ENCODE peak calls at places on chromosome 14, in seven cellular contexts. One of them, this sample, is unnamed.

GRCh38 chr14:22226381-22226780 is 362.6 kb downstream of the DAD1 start:
- DNase-seq in mesenchymal stem cell: peak; percentile 24
- DNase-seq in H9: no peak
- DNase-seq in neuronal stem cell: no peak
- DNase-seq in H1: no peak
- DNase-seq in IMR-90: peak; percentile 59
- DNase-seq in mesendoderm: peak; percentile 51
- DNase-seq in this sample: peak; percentile 12

GRCh38 chr14:68135566-68135965 is 316.0 kb downstream of the RAD51B start:
- DNase-seq in IMR-90: peak; percentile 43
- DNase-seq in mesendoderm: no peak
- DNase-seq in mesenchymal stem cell: no peak
- DNase-seq in H1: no peak
- DNase-seq in H9: no peak
- DNase-seq in neuronal stem cell: no peak
- DNase-seq in this sample: no peak

GRCh38 chr14:66496911-66497310 is 10.7 kb downstream of the CCDC196 start:
- DNase-seq in mesenchymal stem cell: no peak
- DNase-seq in H1: no peak
- DNase-seq in mesendoderm: no peak
- DNase-seq in IMR-90: no peak
- DNase-seq in H9: no peak
- DNase-seq in neuronal stem cell: no peak
- DNase-seq in this sample: no peak

GRCh38 chr14:85531141-85531593 is 1.2 kb downstream of the FLRT2 start:
- DNase-seq in H1: peak; percentile 80
- DNase-seq in neuronal stem cell: peak; percentile 42
- DNase-seq in H9: peak; percentile 75
- DNase-seq in IMR-90: peak; percentile 58
- DNase-seq in mesenchymal stem cell: peak; percentile 91
- DNase-seq in mesendoderm: peak; percentile 91
- DNase-seq in this sample: no peak

GRCh38 chr14:55458800-55459577 is 18.6 kb upstream of the TBPL2 start:
- DNase-seq in H1: no peak
- DNase-seq in mesenchymal stem cell: peak; percentile 26
- DNase-seq in IMR-90: peak; percentile 48
- DNase-seq in neuronal stem cell: no peak
- DNase-seq in H9: no peak
- DNase-seq in mesendoderm: no peak
- DNase-seq in this sample: peak; percentile 9

GRCh38 chr14:39232554-39233415 is 930 bp upstream of the MIA2 start:
- DNase-seq in IMR-90: peak; percentile 78
- DNase-seq in mesenchymal stem cell: peak; percentile 85
- DNase-seq in mesendoderm: no peak
- DNase-seq in H9: no peak
- DNase-seq in H1: no peak
- DNase-seq in neuronal stem cell: no peak
- DNase-seq in this sample: no peak

GRCh38 chr14:103627073-103628025 is 1.7 kb upstream of the KLC1 start:
- DNase-seq in mesendoderm: no peak
- DNase-seq in neuronal stem cell: no peak
- DNase-seq in H9: no peak
- DNase-seq in H1: no peak
- DNase-seq in IMR-90: no peak
- DNase-seq in mesenchymal stem cell: no peak
- DNase-seq in this sample: no peak

GRCh38 chr14:83988274-83988673 is 1541.7 kb upstream of the FLRT2 start:
- DNase-seq in H9: no peak
- DNase-seq in mesenchymal stem cell: peak; percentile 36
- DNase-seq in H1: no peak
- DNase-seq in IMR-90: peak; percentile 54
- DNase-seq in neuronal stem cell: no peak
- DNase-seq in mesendoderm: peak; percentile 29
- DNase-seq in this sample: no peak

GRCh38 chr14:91753501-91754128 is 21.7 kb upstream of the CATSPERB start:
- DNase-seq in H9: no peak
- DNase-seq in mesendoderm: peak; percentile 10
- DNase-seq in IMR-90: no peak
- DNase-seq in mesenchymal stem cell: no peak
- DNase-seq in neuronal stem cell: no peak
- DNase-seq in H1: no peak
- DNase-seq in this sample: no peak

GRCh38 chr14:77359626-77360025 is 17.3 kb downstream of the TMED8 start:
- DNase-seq in mesenchymal stem cell: no peak
- DNase-seq in H9: no peak
- DNase-seq in IMR-90: no peak
- DNase-seq in mesendoderm: no peak
- DNase-seq in H1: no peak
- DNase-seq in neuronal stem cell: no peak
- DNase-seq in this sample: no peak

GRCh38 chr14:63245893-63246292 is 41.6 kb downstream of the RHOJ start:
- DNase-seq in H1: no peak
- DNase-seq in IMR-90: no peak
- DNase-seq in mesendoderm: no peak
- DNase-seq in H9: no peak
- DNase-seq in neuronal stem cell: no peak
- DNase-seq in mesenchymal stem cell: no peak
- DNase-seq in this sample: no peak

GRCh38 chr14:80212025-80212402 is 710 bp upstream of the DIO2 start:
- DNase-seq in IMR-90: peak; percentile 67
- DNase-seq in neuronal stem cell: peak; percentile 33
- DNase-seq in mesenchymal stem cell: peak; percentile 80
- DNase-seq in mesendoderm: peak; percentile 94
- DNase-seq in H9: no peak
- DNase-seq in H1: no peak
- DNase-seq in this sample: peak; percentile 99

GRCh38 chr14:94897092-94897491 is 127.2 kb upstream of the GSC start:
- DNase-seq in H9: no peak
- DNase-seq in IMR-90: no peak
- DNase-seq in H1: no peak
- DNase-seq in neuronal stem cell: no peak
- DNase-seq in mesenchymal stem cell: no peak
- DNase-seq in mesendoderm: no peak
- DNase-seq in this sample: no peak

GRCh38 chr14:99971929-99972747 is 93.1 kb upstream of the EVL start:
- DNase-seq in mesenchymal stem cell: peak; percentile 19
- DNase-seq in H1: no peak
- DNase-seq in neuronal stem cell: peak; percentile 29
- DNase-seq in IMR-90: peak; percentile 21
- DNase-seq in H9: no peak
- DNase-seq in mesendoderm: no peak
- DNase-seq in this sample: no peak

GRCh38 chr14:65206448-65207096 is 104.3 kb upstream of the MAX start:
- DNase-seq in neuronal stem cell: no peak
- DNase-seq in mesenchymal stem cell: peak; percentile 52
- DNase-seq in mesendoderm: no peak
- DNase-seq in H9: no peak
- DNase-seq in IMR-90: peak; percentile 91
- DNase-seq in H1: no peak
- DNase-seq in this sample: no peak

GRCh38 chr14:86388216-86388615 is 858.3 kb downstream of the FLRT2 start:
- DNase-seq in IMR-90: no peak
- DNase-seq in H9: no peak
- DNase-seq in neuronal stem cell: no peak
- DNase-seq in mesendoderm: no peak
- DNase-seq in H1: no peak
- DNase-seq in mesenchymal stem cell: no peak
- DNase-seq in this sample: no peak

GRCh38 chr14:95885866-95886265 is 9.2 kb downstream of the TUNAR start:
- DNase-seq in neuronal stem cell: no peak
- DNase-seq in mesenchymal stem cell: no peak
- DNase-seq in H9: no peak
- DNase-seq in mesendoderm: no peak
- DNase-seq in IMR-90: no peak
- DNase-seq in H1: no peak
- DNase-seq in this sample: no peak

GRCh38 chr14:96245710-96246534 is 10.1 kb upstream of the BDKRB1 start:
- DNase-seq in neuronal stem cell: no peak
- DNase-seq in mesendoderm: no peak
- DNase-seq in H1: no peak
- DNase-seq in IMR-90: peak; percentile 85
- DNase-seq in mesenchymal stem cell: peak; percentile 97
- DNase-seq in H9: no peak
- DNase-seq in this sample: peak; percentile 4

GRCh38 chr14:65834812-65835211 is 422.3 kb downstream of the FUT8 start:
- DNase-seq in mesendoderm: no peak
- DNase-seq in H1: no peak
- DNase-seq in H9: no peak
- DNase-seq in neuronal stem cell: no peak
- DNase-seq in IMR-90: no peak
- DNase-seq in mesenchymal stem cell: no peak
- DNase-seq in this sample: no peak

GRCh38 chr14:29892327-29892726 is 35.3 kb downstream of the PRKD1 start:
- DNase-seq in mesenchymal stem cell: no peak
- DNase-seq in mesendoderm: no peak
- DNase-seq in H1: no peak
- DNase-seq in IMR-90: peak; percentile 13
- DNase-seq in neuronal stem cell: no peak
- DNase-seq in H9: no peak
- DNase-seq in this sample: no peak

GRCh38 chr14:58427289-58428010 is at the start of the genes KIAA0586 and TIMM9:
- DNase-seq in neuronal stem cell: peak; percentile 98
- DNase-seq in H9: peak; percentile 96
- DNase-seq in IMR-90: peak; percentile 99
- DNase-seq in mesenchymal stem cell: peak; percentile 99
- DNase-seq in mesendoderm: peak; percentile 99
- DNase-seq in H1: peak; percentile 90
- DNase-seq in this sample: peak; percentile 100
- H3K27ac ChIP-seq in neuronal stem cell: peak within 1 kb of the TSS; percentile 74
- H3K27ac ChIP-seq in H9: no peak within 1 kb of the TSS
- H3K27ac ChIP-seq in IMR-90: peak within 1 kb of the TSS; percentile 93
- H3K27ac ChIP-seq in mesenchymal stem cell: peak within 1 kb of the TSS; percentile 97
- H3K27ac ChIP-seq in mesendoderm: no peak within 1 kb of the TSS
- H3K27ac ChIP-seq in H1: peak within 1 kb of the TSS; percentile 91
- H3K27ac ChIP-seq in this sample: peak within 1 kb of the TSS; percentile 54

GRCh38 chr14:24314377-24315193 is 3.3 kb downstream of the LTB4R start:
- DNase-seq in neuronal stem cell: no peak
- DNase-seq in mesenchymal stem cell: no peak
- DNase-seq in mesendoderm: no peak
- DNase-seq in H9: no peak
- DNase-seq in H1: no peak
- DNase-seq in IMR-90: no peak
- DNase-seq in this sample: no peak

GRCh38 chr14:24313912-24314311 is 2.6 kb downstream of the LTB4R start:
- DNase-seq in mesendoderm: no peak
- DNase-seq in neuronal stem cell: no peak
- DNase-seq in mesenchymal stem cell: no peak
- DNase-seq in H1: no peak
- DNase-seq in H9: no peak
- DNase-seq in IMR-90: no peak
- DNase-seq in this sample: no peak

GRCh38 chr14:24311837-24312615 is 724 bp downstream of the LTB4R start:
- DNase-seq in H9: no peak
- DNase-seq in IMR-90: no peak
- DNase-seq in H1: no peak
- DNase-seq in neuronal stem cell: no peak
- DNase-seq in mesenchymal stem cell: no peak
- DNase-seq in mesendoderm: no peak
- DNase-seq in this sample: peak; percentile 12

GRCh38 chr14:24310666-24311604 is at the start of gene LTB4R:
- DNase-seq in H1: no peak
- DNase-seq in mesenchymal stem cell: no peak
- DNase-seq in neuronal stem cell: no peak
- DNase-seq in IMR-90: peak; percentile 73
- DNase-seq in H9: no peak
- DNase-seq in mesendoderm: no peak
- DNase-seq in this sample: no peak

GRCh38 chr14:24312736-24313507 is 1.6 kb downstream of the LTB4R start:
- DNase-seq in IMR-90: peak; percentile 22
- DNase-seq in neuronal stem cell: no peak
- DNase-seq in mesendoderm: no peak
- DNase-seq in mesenchymal stem cell: peak; percentile 69
- DNase-seq in H1: no peak
- DNase-seq in H9: no peak
- DNase-seq in this sample: no peak
- H3K4me2 ChIP-seq in IMR-90: no peak overlapping the region
- H3K4me2 ChIP-seq in neuronal stem cell: no peak overlapping the region
- H3K4me2 ChIP-seq in mesendoderm: no peak overlapping the region
- H3K4me2 ChIP-seq in mesenchymal stem cell: no peak overlapping the region
- H3K4me2 ChIP-seq in H1: no peak overlapping the region
- H3K4me2 ChIP-seq in H9: no peak overlapping the region
- H3K4me2 ChIP-seq in this sample: no peak overlapping the region

DNA sequence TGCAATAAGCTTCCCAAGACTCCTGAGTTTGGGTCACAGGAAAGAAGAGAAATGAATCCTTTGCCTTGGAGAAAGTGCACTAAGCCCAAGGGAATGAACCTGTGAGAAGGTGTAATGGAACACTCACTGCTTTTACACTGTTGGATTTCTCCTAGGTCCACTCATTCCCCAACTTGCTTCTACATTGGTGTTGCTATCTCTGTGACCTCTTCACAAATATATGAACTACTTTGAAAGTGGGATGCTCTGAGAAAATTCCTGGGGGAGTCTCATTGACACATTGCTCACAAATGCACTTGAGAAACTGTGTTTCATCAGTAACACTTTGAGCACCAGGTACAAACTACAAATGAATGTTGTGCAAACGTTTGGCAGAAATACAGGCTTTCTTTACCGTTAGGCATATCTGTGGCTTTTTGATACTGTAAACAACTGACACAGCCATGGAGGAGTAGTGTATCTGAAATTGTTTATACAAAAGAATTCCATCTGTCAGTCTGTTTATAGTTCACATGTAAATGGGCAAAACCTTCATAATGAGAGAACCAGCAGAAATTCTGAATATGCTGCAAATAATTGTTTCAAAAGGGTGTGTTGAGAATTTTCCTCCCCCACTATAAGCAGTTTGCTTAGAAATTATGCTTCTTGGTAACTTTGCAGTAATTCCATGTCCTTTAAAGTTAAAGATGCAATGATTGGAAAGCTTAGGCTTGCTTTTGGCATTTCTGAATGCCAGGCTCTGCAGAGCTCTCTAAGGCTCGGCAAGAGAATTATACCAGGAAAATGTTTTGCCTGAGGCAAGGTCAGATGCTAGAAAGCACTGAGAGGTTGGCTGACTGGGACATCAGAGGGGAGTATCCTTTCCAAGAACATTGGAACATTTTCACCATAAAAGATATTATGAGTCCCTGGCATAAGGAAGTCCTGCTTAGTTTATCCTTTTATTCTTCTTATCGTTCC is 348.5 kb upstream of the DDHD1 start:
- DNase-seq in mesenchymal stem cell: peak; percentile 86
- DNase-seq in H1: no peak
- DNase-seq in H9: no peak
- DNase-seq in IMR-90: peak; percentile 93
- DNase-seq in mesendoderm: no peak
- DNase-seq in neuronal stem cell: no peak
- DNase-seq in this sample: no peak
- H3K79me1 ChIP-seq in mesenchymal stem cell: no peaks in the 10 kb centered on the region
- H3K79me1 ChIP-seq in H1: no peaks in the 10 kb centered on the region
- H3K79me1 ChIP-seq in H9: no peaks in the 10 kb centered on the region
- H3K79me1 ChIP-seq in IMR-90: no peaks in the 10 kb centered on the region
- H3K79me1 ChIP-seq in mesendoderm: no peaks in the 10 kb centered on the region
- H3K79me1 ChIP-seq in neuronal stem cell: no peaks in the 10 kb centered on the region
- H3K79me1 ChIP-seq in this sample: no peaks in the 10 kb centered on the region

DNA sequence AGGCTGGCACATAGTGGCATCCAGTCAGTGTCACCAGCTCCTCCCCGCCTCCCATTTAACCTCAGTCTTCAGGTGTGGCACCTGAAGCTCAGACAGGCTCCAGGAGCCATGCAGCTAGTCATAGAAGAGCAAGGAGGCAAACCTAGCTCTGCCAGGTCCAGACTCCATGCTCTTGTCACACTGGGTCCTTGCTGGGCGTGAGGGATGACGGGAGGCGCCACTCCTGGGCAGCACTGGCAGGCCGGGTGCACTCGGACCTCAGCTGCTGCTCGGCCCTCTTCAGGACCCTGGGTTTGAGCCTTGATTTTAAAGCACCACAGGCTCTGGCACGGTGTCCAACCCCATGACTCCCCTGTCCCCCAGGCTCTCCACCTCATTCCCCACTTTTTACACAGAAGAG is 24.1 kb downstream of the ITPK1 start:
- DNase-seq in IMR-90: no peak
- DNase-seq in H9: no peak
- DNase-seq in neuronal stem cell: no peak
- DNase-seq in H1: no peak
- DNase-seq in mesendoderm: no peak
- DNase-seq in mesenchymal stem cell: no peak
- DNase-seq in this sample: no peak
- H3K27ac ChIP-seq in IMR-90: no peak overlapping the region
- H3K27ac ChIP-seq in H9: no peak overlapping the region
- H3K27ac ChIP-seq in neuronal stem cell: no peak overlapping the region
- H3K27ac ChIP-seq in H1: no peak overlapping the region
- H3K27ac ChIP-seq in mesendoderm: no peak overlapping the region
- H3K27ac ChIP-seq in mesenchymal stem cell: no peak overlapping the region
- H3K27ac ChIP-seq in this sample: no peak overlapping the region

This sample was measured in trophoblast cell.